ENCODE peak calls at places on chromosome 9, in six cellular contexts. L, X, Q, A, E and D are unnamed samples.

GRCh38 chr9:37246825-37247224 is 126.5 kb downstream of the ZCCHC7 start:
- DNase-seq in X (no peak), Q (no peak), A (no peak), L (no peak), E (no peak), D (no peak)

GRCh38 chr9:76415731-76416130 is 21.5 kb upstream of the RFK start:
- DNase-seq in L (peak; percentile 86), X (peak; percentile 13), E (no peak), Q (no peak), A (peak; percentile 83), D (peak; percentile 79)

GRCh38 chr9:37903581-37903830 is 421 bp downstream of the SLC25A51 start:
- DNase-seq in L (no peak), E (no peak), Q (peak; percentile 42), A (peak; percentile 66), X (peak; percentile 66), D (no peak)

GRCh38 chr9:99056876-99057664 is 47.8 kb upstream of the TGFBR1 start:
- DNase-seq in A (peak; percentile 98), Q (peak; percentile 21), E (no peak), L (no peak), X (no peak), D (no peak)

GRCh38 chr9:28264368-28264767 is 691.1 kb upstream of the C9orf72 start:
- DNase-seq in X (no peak), L (no peak), E (no peak), A (peak; percentile 67), Q (no peak), D (no peak)

GRCh38 chr9:114958021-114958846 is 27.8 kb upstream of the TNFSF8 start:
- DNase-seq in E (peak; percentile 21), L (no peak), Q (peak; percentile 82), A (no peak), X (no peak), D (no peak)

GRCh38 chr9:27655454-27655853 is 82.2 kb upstream of the C9orf72 start:
- DNase-seq in Q (no peak), L (no peak), E (no peak), X (no peak), A (no peak), D (no peak)

GRCh38 chr9:135906291-135907005 is 898 bp downstream of the CAMSAP1 start:
- DNase-seq in X (peak; percentile 71), E (peak; percentile 17), L (peak; percentile 23), A (peak; percentile 58), Q (peak; percentile 24), D (peak; percentile 25)

GRCh38 chr9:12774861-12775367 is at the start of gene LURAP1L:
- DNase-seq in E (no peak), A (peak; percentile 80), Q (no peak), X (peak; percentile 50), L (peak; percentile 57), D (peak; percentile 82)

GRCh38 chr9:35481347-35481975 is 8.4 kb upstream of the RUSC2 start:
- DNase-seq in E (peak; percentile 44), Q (peak; percentile 73), X (no peak), L (no peak), A (peak; percentile 67), D (peak; percentile 20)

GRCh38 chr9:2749485-2749884 is 32.2 kb downstream of the KCNV2 start:
- DNase-seq in A (no peak), Q (no peak), X (no peak), E (no peak), L (no peak), D (no peak)

GRCh38 chr9:98627291-98627690 is 81.4 kb downstream of the GABBR2 start:
- DNase-seq in X (no peak), A (peak; percentile 25), L (no peak), Q (no peak), E (no peak), D (no peak)

GRCh38 chr9:135147473-135147805 is 60.0 kb downstream of the OLFM1 start:
- DNase-seq in E (no peak), Q (no peak), X (no peak), A (no peak), L (peak; percentile 75), D (no peak)

GRCh38 chr9:121359358-121360294 is 10.4 kb downstream of the STOM start:
- DNase-seq in X (no peak), E (no peak), L (no peak), A (peak; percentile 91), Q (no peak), D (no peak)

GRCh38 chr9:98721643-98722042 is 12.9 kb upstream of the GABBR2 start:
- DNase-seq in E (no peak), Q (no peak), A (no peak), L (no peak), X (no peak), D (no peak)

GRCh38 chr9:2264081-2264480 is 248.9 kb downstream of the SMARCA2 start:
- DNase-seq in X (no peak), A (no peak), Q (no peak), L (no peak), E (no peak), D (no peak)

GRCh38 chr9:76866689-76867088 is 39.2 kb downstream of the PRUNE2 start:
- DNase-seq in E (no peak), Q (no peak), L (no peak), A (peak; percentile 97), X (no peak), D (no peak)

GRCh38 chr9:87420884-87421283 is 76.8 kb upstream of the DAPK1 start:
- DNase-seq in E (no peak), X (no peak), A (no peak), Q (no peak), L (no peak), D (no peak)

GRCh38 chr9:126420643-126421564 is 94.3 kb downstream of the MVB12B start:
- DNase-seq in L (peak; percentile 83), E (no peak), Q (no peak), A (peak; percentile 81), X (peak; percentile 95), D (peak; percentile 95)

GRCh38 chr9:121640076-121640475 is 11.4 kb upstream of the DAB2IP start:
- DNase-seq in A (no peak), Q (no peak), X (no peak), E (peak; percentile 38), L (no peak), D (no peak)